ENCODE peak calls at places on chromosomes 1 and 21, in ten cellular contexts. M is activated T-cell treated with anti-CD3 and anti-CD28 coated beads, Interleukin-2, amount 50 U/mL, for 4 hours; X is hepatocyte; C is AG08396; Z is GM20000; B is cardiac muscle cell; E is HEK293T; T is H7; D is sciatic nerve; U is fibroblast of the aortic adventitia. S is an unnamed sample.

GRCh38 chr21:28393279-28393678 is 599.4 kb downstream of the LTN1 start:
- DNase-seq in X (peak), M (no peak), B (no peak), T (no peak), D (no peak), E (no peak), U (no peak), C (no peak), Z (no peak), S (no peak)

GRCh38 chr1:232538943-232539302 is 91.0 kb downstream of the SIPA1L2 start:
- DNase-seq in E (no peak), M (no peak), B (no peak), C (no peak), X (no peak), U (no peak), D (no peak), Z (no peak), T (no peak), S (no peak)

GRCh38 chr1:209662879-209663327 is 10.7 kb upstream of the LAMB3 start:
- DNase-seq in U (no peak), D (no peak), C (no peak), X (no peak), Z (no peak), T (no peak), M (no peak), B (no peak), E (no peak), S (no peak)

GRCh38 chr1:106249810-106250209 is 806.7 kb upstream of the PRMT6 start:
- DNase-seq in U (no peak), B (no peak), C (no peak), X (no peak), T (no peak), E (no peak), Z (no peak), M (no peak), D (no peak), S (no peak)

GRCh38 chr1:3668585-3669300 is 16.4 kb downstream of the TP73 start:
- DNase-seq in Z (no peak), U (no peak), M (no peak), B (peak), X (peak), D (no peak), T (peak), E (no peak), C (no peak), S (peak)

GRCh38 chr1:200505257-200505656 is 95.4 kb upstream of the ZNF281 start:
- DNase-seq in M (no peak), E (no peak), D (no peak), C (no peak), U (no peak), Z (no peak), B (no peak), X (no peak), T (no peak), S (no peak)

GRCh38 chr1:239879321-239880170 is 212.1 kb upstream of the FMN2 start:
- DNase-seq in E (no peak), B (no peak), C (no peak), Z (no peak), U (no peak), X (peak), M (no peak), D (no peak), T (no peak), S (no peak)

GRCh38 chr1:44417351-44418021 is 12.4 kb downstream of the RNF220 start:
- DNase-seq in X (peak), M (no peak), T (peak), E (peak), D (peak), B (peak), C (peak), U (peak), Z (peak), S (no peak)

GRCh38 chr1:109620396-109620817 is 770 bp downstream of the AMPD2 start:
- DNase-seq in T (peak), D (no peak), C (peak), E (peak), B (peak), M (no peak), U (peak), X (peak), Z (no peak), S (no peak)

GRCh38 chr1:25513666-25514065 is 29.7 kb upstream of the LDLRAP1 start:
- DNase-seq in X (no peak), E (no peak), Z (no peak), B (no peak), U (no peak), T (no peak), C (no peak), D (peak), M (no peak), S (no peak)

GRCh38 chr1:247407180-247407616 is 8.8 kb upstream of the NLRP3 start:
- DNase-seq in D (no peak), U (no peak), B (no peak), M (peak), E (no peak), X (no peak), C (no peak), T (no peak), Z (peak), S (peak)

GRCh38 chr1:42295816-42296215 is 39.2 kb downstream of the FOXJ3 start:
- DNase-seq in E (no peak), B (no peak), C (no peak), X (no peak), U (no peak), T (no peak), M (no peak), Z (no peak), D (no peak), S (no peak)

GRCh38 chr1:116947090-116947489 is 37.4 kb downstream of the PTGFRN start:
- DNase-seq in E (no peak), U (no peak), M (no peak), X (no peak), T (no peak), Z (no peak), B (no peak), D (no peak), C (no peak), S (no peak)

GRCh38 chr1:202223110-202223834 is 29.7 kb downstream of the LGR6 start:
- DNase-seq in X (no peak), C (no peak), D (no peak), B (no peak), E (no peak), Z (no peak), T (no peak), M (no peak), U (no peak), S (no peak)

GRCh38 chr1:50213505-50213904 is 104.8 kb downstream of the ELAVL4 start:
- DNase-seq in M (no peak), T (no peak), U (no peak), E (no peak), D (no peak), B (no peak), Z (no peak), X (no peak), C (no peak), S (no peak)